ENCODE peak calls at places on chromosomes 16 and 17, in nine cellular contexts. C, H, R, E, F, G, M, K and Z are unnamed samples.

GRCh38 chr16:2855536-2855935 is 2.4 kb downstream of the PRSS22 start:
- DNase-seq in C (no peak), H (no peak), R (no peak), E (no peak), F (no peak), G (no peak), M (no peak), K (no peak), Z (peak)

GRCh38 chr16:82738699-82739098 is 111.9 kb downstream of the CDH13 start:
- DNase-seq in C (no peak), H (no peak), R (no peak), E (peak), F (no peak), G (no peak), M (no peak), K (no peak), Z (peak)

GRCh38 chr17:34302626-34303025 is 16.6 kb upstream of the CCL8 start:
- DNase-seq in C (no peak), H (no peak), R (no peak), E (no peak), F (no peak), G (no peak), M (no peak), K (no peak), Z (no peak)

GRCh38 chr17:19332371-19333131 is 30.0 kb downstream of the B9D1 start:
- DNase-seq in C (no peak), H (no peak), R (no peak), E (no peak), F (no peak), G (no peak), M (no peak), K (no peak), Z (no peak)

GRCh38 chr17:7023576-7024401 is 939 bp downstream of the BCL6B start:
- DNase-seq in C (peak), H (peak), R (peak), E (peak), F (peak), G (peak), M (peak), K (peak), Z (peak)

GRCh38 chr16:55039931-55040330 is 109.3 kb downstream of the IRX5 start:
- DNase-seq in C (no peak), H (no peak), R (no peak), E (no peak), F (no peak), G (no peak), M (no peak), K (no peak), Z (no peak)

GRCh38 chr17:49853470-49854015 is 5.7 kb upstream of the TAC4 start:
- DNase-seq in C (no peak), H (no peak), R (no peak), E (no peak), F (no peak), G (no peak), M (no peak), K (no peak), Z (no peak)

GRCh38 chr16:88835383-88835782 is 21.4 kb downstream of the GALNS start:
- DNase-seq in C (no peak), H (no peak), R (no peak), E (peak), F (no peak), G (no peak), M (no peak), K (no peak), Z (peak)

GRCh38 chr16:12147681-12148479 is 171.3 kb downstream of the SNX29 start:
- DNase-seq in C (no peak), H (no peak), R (no peak), E (no peak), F (no peak), G (no peak), M (no peak), K (no peak), Z (no peak)

GRCh38 chr17:76953926-76954325 is 85.7 kb downstream of the MGAT5B start:
- DNase-seq in C (no peak), H (no peak), R (no peak), E (no peak), F (no peak), G (no peak), M (no peak), K (no peak), Z (no peak)

GRCh38 chr17:76726766-76727718 is at the start of gene METTL23:
- DNase-seq in C (peak), H (peak), R (peak), E (peak), F (peak), G (peak), M (peak), K (peak), Z (peak)

GRCh38 chr17:78919816-78920516 is 5.2 kb downstream of the TIMP2 start:
- DNase-seq in C (no peak), H (no peak), R (no peak), E (no peak), F (no peak), G (no peak), M (no peak), K (no peak), Z (no peak)

GRCh38 chr16:82655720-82656500 is 29.1 kb downstream of the CDH13 start:
- DNase-seq in C (no peak), H (no peak), R (no peak), E (no peak), F (no peak), G (no peak), M (no peak), K (no peak), Z (no peak)

GRCh38 chr17:1431631-1432104 is 24.4 kb downstream of the CRK start:
- DNase-seq in C (no peak), H (no peak), R (no peak), E (no peak), F (no peak), G (no peak), M (no peak), K (no peak), Z (no peak)

GRCh38 chr17:81027591-81028505 is 7.1 kb upstream of the BAIAP2 start:
- DNase-seq in C (no peak), H (no peak), R (no peak), E (no peak), F (peak), G (no peak), M (no peak), K (no peak), Z (no peak)

GRCh38 chr16:3363793-3364192 is 8.1 kb downstream of the OR2C1 start:
- DNase-seq in C (no peak), H (no peak), R (no peak), E (no peak), F (no peak), G (no peak), M (no peak), K (no peak), Z (no peak)

GRCh38 chr17:47620503-47621245 is 29.0 kb upstream of the KPNB1 start:
- DNase-seq in C (no peak), H (no peak), R (no peak), E (no peak), F (no peak), G (no peak), M (no peak), K (no peak), Z (no peak)

GRCh38 chr16:56998861-56999260 is 9.5 kb downstream of the NLRC5 start:
- DNase-seq in C (no peak), H (no peak), R (no peak), E (no peak), F (no peak), G (no peak), M (no peak), K (no peak), Z (no peak)

GRCh38 chr17:28133562-28133970 is 91.1 kb downstream of the NLK start:
- DNase-seq in C (no peak), H (no peak), R (peak), E (peak), F (no peak), G (no peak), M (no peak), K (no peak), Z (peak)

GRCh38 chr16:27230562-27230991 is 27.3 kb downstream of the KDM8 start:
- DNase-seq in C (peak), H (no peak), R (no peak), E (no peak), F (peak), G (no peak), M (no peak), K (peak), Z (no peak)

GRCh38 chr17:68195667-68196393 is 52.0 kb upstream of the AMZ2 start:
- DNase-seq in C (no peak), H (no peak), R (no peak), E (no peak), F (peak), G (no peak), M (no peak), K (peak), Z (no peak)

GRCh38 chr17:44324092-44324570 is 492 bp downstream of the SLC25A39 start:
- DNase-seq in C (no peak), H (no peak), R (no peak), E (peak), F (no peak), G (no peak), M (no peak), K (no peak), Z (peak)

GRCh38 chr16:70428178-70428998 is 10.5 kb downstream of the ST3GAL2 start:
- DNase-seq in C (peak), H (peak), R (peak), E (peak), F (peak), G (peak), M (peak), K (no peak), Z (peak)

GRCh38 chr16:26987631-26988030 is 79.1 kb upstream of the C16orf82 start:
- DNase-seq in C (no peak), H (no peak), R (no peak), E (peak), F (no peak), G (no peak), M (no peak), K (no peak), Z (peak)

GRCh38 chr16:87317766-87318121 is 552 bp upstream of the C16orf95 start:
- DNase-seq in C (peak), H (peak), R (peak), E (peak), F (peak), G (peak), M (peak), K (no peak), Z (peak)

GRCh38 chr17:48609754-48610281 is 999 bp downstream of the HOXB7 start:
- DNase-seq in C (no peak), H (no peak), R (no peak), E (no peak), F (no peak), G (no peak), M (no peak), K (no peak), Z (no peak)

GRCh38 chr17:53420035-53420641 is 402.6 kb upstream of the KIF2B start:
- DNase-seq in C (no peak), H (no peak), R (peak), E (no peak), F (no peak), G (no peak), M (no peak), K (no peak), Z (no peak)

GRCh38 chr17:68489919-68490318 is 22.3 kb upstream of the PRKAR1A start:
- DNase-seq in C (no peak), H (no peak), R (no peak), E (no peak), F (no peak), G (no peak), M (no peak), K (no peak), Z (no peak)

GRCh38 chr16:1261131-1261917 is 5.5 kb downstream of the TPSD1 start:
- DNase-seq in C (no peak), H (no peak), R (no peak), E (no peak), F (no peak), G (no peak), M (no peak), K (no peak), Z (no peak)

GRCh38 chr17:67995568-67996191 is 589 bp downstream of the C17orf58 start:
- DNase-seq in C (peak), H (peak), R (no peak), E (peak), F (peak), G (peak), M (no peak), K (peak), Z (peak)

GRCh38 chr16:86074651-86075487 is 175.9 kb downstream of the IRF8 start:
- DNase-seq in C (no peak), H (no peak), R (no peak), E (no peak), F (no peak), G (no peak), M (no peak), K (no peak), Z (no peak)

GRCh38 chr17:19311421-19312215 is 50.9 kb downstream of the B9D1 start:
- DNase-seq in C (no peak), H (no peak), R (no peak), E (peak), F (no peak), G (no peak), M (no peak), K (no peak), Z (peak)